ENCODE peak calls at places on chromosomes 1 and 21, in five cellular contexts. N is stimulated activated CD4-positive, alpha-beta T cell treated with anti-CD3 and anti-CD28 coated beads, Interleukin-2, amount 100 ng/mL, for 24 hours; G is AG10803; K is non-pigmented ciliary epithelial cell; I is retina. M is an unnamed sample.

GRCh38 chr1:55767171-55767570 is 552.0 kb upstream of the USP24 start:
- DNase-seq in K (no peak), N (no peak), G (no peak), I (no peak), M (no peak)

GRCh38 chr1:212271823-212272498 is 13.2 kb upstream of the PPP2R5A start:
- DNase-seq in K (no peak), I (no peak), N (no peak), G (no peak), M (no peak)

GRCh38 chr1:194076646-194077045 is 890.2 kb upstream of the B3GALT2 start:
- DNase-seq in K (peak), G (no peak), N (no peak), I (no peak), M (no peak)

GRCh38 chr1:29543586-29543985 is 307.3 kb downstream of the PTPRU start:
- DNase-seq in I (no peak), K (no peak), G (no peak), N (no peak), M (no peak)

GRCh38 chr1:171127481-171127880 is 36.8 kb downstream of the FMO3 start:
- DNase-seq in K (peak), G (peak), N (no peak), I (no peak), M (no peak)

GRCh38 chr21:14583629-14584251 is 37.6 kb upstream of the SAMSN1 start:
- DNase-seq in G (no peak), I (no peak), N (no peak), K (no peak), M (no peak)

GRCh38 chr1:33247537-33247936 is 8.8 kb upstream of the ZNF362 start:
- DNase-seq in I (no peak), G (no peak), N (no peak), K (no peak), M (no peak)

GRCh38 chr1:179781962-179782361 is 38.9 kb downstream of the FAM163A start:
- DNase-seq in G (peak), K (no peak), N (no peak), I (peak), M (no peak)

GRCh38 chr21:46098303-46099141 is 610 bp downstream of the COL6A2 start:
- DNase-seq in N (peak), G (no peak), K (no peak), I (peak), M (peak)

GRCh38 chr1:223046011-223046410 is 97.0 kb downstream of the TLR5 start:
- DNase-seq in K (no peak), N (no peak), I (no peak), G (no peak), M (no peak)

GRCh38 chr1:182768973-182769372 is 20.6 kb upstream of the NPL start:
- DNase-seq in G (peak), K (peak), N (no peak), I (no peak), M (no peak)

GRCh38 chr21:17402885-17403477 is 109.9 kb upstream of the CXADR start:
- DNase-seq in K (no peak), I (no peak), G (peak), N (no peak), M (no peak)

GRCh38 chr1:23788695-23789094 is 2.2 kb upstream of the LYPLA2 start:
- DNase-seq in G (no peak), N (no peak), K (no peak), I (no peak), M (no peak)

GRCh38 chr1:22805672-22806038 is 95.0 kb downstream of the EPHB2 start:
- DNase-seq in I (peak), K (no peak), G (no peak), N (no peak), M (no peak)

GRCh38 chr21:16195476-16195875 is 465.7 kb downstream of the USP25 start:
- DNase-seq in K (no peak), I (no peak), G (peak), N (no peak), M (no peak)

GRCh38 chr1:154962795-154963330 is 1.3 kb upstream of the PYGO2 start:
- DNase-seq in K (no peak), I (no peak), N (no peak), G (no peak), M (no peak)